ENCODE peak calls at places on chromosome 6, in six cellular contexts. A is A549, C is H9, L is PC-3, H is mammary epithelial cell, K is HepG2. W is an unnamed sample.

GRCh38 chr6:3520541-3521220 is 63.8 kb upstream of the SLC22A23 start:
- DNase-seq in H (no peak), K (no peak), L (no peak), A (no peak), C (no peak), W (no peak)

GRCh38 chr6:107600936-107601335 is 111.0 kb downstream of the SOBP start:
- DNase-seq in L (peak), H (peak), K (peak), C (peak), A (peak), W (peak)

GRCh38 chr6:47135772-47136171 is 93.6 kb upstream of the ADGRF1 start:
- DNase-seq in H (peak), L (peak), K (peak), A (peak), C (no peak), W (peak)

GRCh38 chr6:15243994-15244604 is 1.8 kb upstream of the JARID2 start:
- DNase-seq in L (no peak), A (peak), K (no peak), H (no peak), C (peak), W (no peak)

GRCh38 chr6:21856096-21856825 is 262.7 kb downstream of the SOX4 start:
- DNase-seq in K (no peak), L (peak), A (peak), H (peak), C (no peak), W (no peak)

GRCh38 chr6:73290435-73290834 is 27.4 kb upstream of the KHDC1 start:
- DNase-seq in K (no peak), H (peak), C (no peak), A (no peak), L (peak), W (no peak)

GRCh38 chr6:18748314-18748713 is 361.2 kb downstream of the RNF144B start:
- DNase-seq in K (no peak), A (no peak), H (no peak), L (no peak), C (no peak), W (no peak)

GRCh38 chr6:122653094-122653493 is 42.9 kb downstream of the PKIB start:
- DNase-seq in A (peak), L (peak), C (no peak), H (peak), K (peak), W (peak)

GRCh38 chr6:109998159-109998785 is 20.2 kb downstream of the GPR6 start:
- DNase-seq in C (no peak), K (no peak), A (no peak), L (no peak), H (no peak), W (no peak)

GRCh38 chr6:53960311-53960710 is 150.9 kb upstream of the MLIP start:
- DNase-seq in K (no peak), H (peak), C (no peak), A (no peak), L (peak), W (no peak)

GRCh38 chr6:26530203-26530602 is 8.0 kb upstream of the HMGN4 start:
- DNase-seq in L (no peak), C (no peak), K (no peak), H (no peak), A (no peak), W (no peak)

GRCh38 chr6:51166914-51167313 is 348.2 kb downstream of the TFAP2B start:
- DNase-seq in L (no peak), K (no peak), C (no peak), A (no peak), H (no peak), W (no peak)

GRCh38 chr6:75893058-75893775 is 144.2 kb downstream of the MYO6 start:
- DNase-seq in L (peak), H (peak), C (no peak), K (peak), A (peak), W (no peak)

GRCh38 chr6:34630040-34630439 is 66.5 kb downstream of the ILRUN start:
- DNase-seq in C (no peak), L (peak), H (peak), K (peak), A (peak), W (peak)

GRCh38 chr6:13471184-13471583 is 16.2 kb downstream of the GFOD1 start:
- DNase-seq in H (no peak), A (no peak), K (no peak), L (no peak), C (no peak), W (no peak)

GRCh38 chr6:159726196-159726917 is 949 bp upstream of the WTAP start:
- DNase-seq in C (no peak), L (peak), H (no peak), A (no peak), K (no peak), W (no peak)

GRCh38 chr6:36929607-36930006 is 24.9 kb upstream of the PI16 start:
- DNase-seq in C (no peak), A (no peak), L (peak), K (no peak), H (peak), W (no peak)

GRCh38 chr6:41023114-41023513 is 15.9 kb downstream of the UNC5CL start:
- DNase-seq in A (no peak), L (no peak), H (no peak), K (no peak), C (no peak), W (no peak)

GRCh38 chr6:125377621-125378020 is 75.9 kb upstream of the HDDC2 start:
- DNase-seq in K (no peak), L (no peak), C (no peak), H (no peak), A (no peak), W (no peak)

GRCh38 chr6:81772741-81773140 is 20.3 kb upstream of the TENT5A start:
- DNase-seq in K (no peak), L (peak), H (peak), C (no peak), A (no peak), W (peak)

GRCh38 chr6:8589941-8590676 is 154.8 kb upstream of the SLC35B3 start:
- DNase-seq in H (no peak), C (peak), K (no peak), A (peak), L (peak), W (no peak)

GRCh38 chr6:83463886-83464285 is 33.0 kb upstream of the ME1 start:
- DNase-seq in C (no peak), A (no peak), K (no peak), L (peak), H (peak), W (no peak)

GRCh38 chr6:35505985-35506384 is 6.7 kb downstream of the TULP1 start:
- DNase-seq in H (no peak), L (no peak), K (no peak), C (peak), A (no peak), W (no peak)

GRCh38 chr6:126147416-126147815 is 161.1 kb downstream of the TRMT11 start:
- DNase-seq in A (no peak), K (no peak), L (no peak), H (no peak), C (no peak), W (no peak)

GRCh38 chr6:125773387-125774341 is 17.1 kb upstream of the NCOA7 start:
- DNase-seq in H (peak), K (no peak), C (no peak), A (no peak), L (no peak), W (no peak)

GRCh38 chr6:127267742-127268588 is 1.3 kb downstream of the RNF146 start:
- DNase-seq in C (no peak), A (no peak), H (peak), L (peak), K (peak), W (no peak)

GRCh38 chr6:169654590-169655391 is 47.0 kb downstream of the WDR27 start:
- DNase-seq in A (peak), H (peak), K (no peak), L (peak), C (no peak), W (no peak)

GRCh38 chr6:139743629-139744028 is 369.2 kb upstream of the CITED2 start:
- DNase-seq in K (peak), L (peak), C (no peak), A (peak), H (peak), W (no peak)

GRCh38 chr6:157518399-157519250 is 137.6 kb downstream of the ZDHHC14 start:
- DNase-seq in C (no peak), K (no peak), H (no peak), A (peak), L (no peak), W (no peak)

GRCh38 chr6:36851149-36851614 is 11.9 kb upstream of the CPNE5 start:
- DNase-seq in L (peak), A (peak), C (peak), K (peak), H (peak), W (peak)

GRCh38 chr6:63624091-63624490 is 11.5 kb upstream of the PHF3 start:
- DNase-seq in L (no peak), C (no peak), H (no peak), K (no peak), A (no peak), W (no peak)

GRCh38 chr6:54827010-54827409 is 19.6 kb upstream of the FAM83B start:
- DNase-seq in L (no peak), C (no peak), A (no peak), H (no peak), K (no peak), W (no peak)

GRCh38 chr6:137751768-137752560 is 115.1 kb upstream of the TNFAIP3 start:
- DNase-seq in K (peak), A (no peak), H (no peak), L (no peak), C (no peak), W (no peak)

GRCh38 chr6:63803371-63803770 is 167.8 kb downstream of the PHF3 start:
- DNase-seq in C (no peak), K (no peak), L (no peak), A (no peak), H (no peak), W (no peak)

GRCh38 chr6:111276736-111277135 is 189.4 kb downstream of the SLC16A10 start:
- DNase-seq in C (no peak), H (no peak), L (peak), A (no peak), K (no peak), W (no peak)

GRCh38 chr6:19470333-19470732 is 366.8 kb upstream of the ID4 start:
- DNase-seq in K (no peak), C (no peak), A (no peak), H (no peak), L (no peak), W (no peak)

GRCh38 chr6:82959385-82959941 is 106.2 kb downstream of the UBE3D start:
- DNase-seq in L (no peak), A (no peak), H (no peak), C (peak), K (no peak), W (no peak)

GRCh38 chr6:125114248-125114858 is 39.2 kb upstream of the TPD52L1 start:
- DNase-seq in A (peak), C (no peak), H (peak), L (peak), K (peak), W (peak)

GRCh38 chr6:147740326-147740725 is 231.8 kb downstream of the SAMD5 start:
- DNase-seq in L (no peak), A (no peak), C (no peak), H (no peak), K (no peak), W (no peak)

GRCh38 chr6:147749331-147749730 is 240.8 kb downstream of the SAMD5 start:
- DNase-seq in A (no peak), K (no peak), H (no peak), L (no peak), C (no peak), W (no peak)

GRCh38 chr6:147741419-147741818 is 232.9 kb downstream of the SAMD5 start:
- DNase-seq in L (no peak), K (no peak), C (no peak), A (no peak), H (no peak), W (no peak)

GRCh38 chr6:147742445-147742844 is 234.0 kb downstream of the SAMD5 start:
- DNase-seq in C (no peak), A (no peak), K (no peak), H (no peak), L (no peak), W (no peak)

GRCh38 chr6:147744012-147744411 is 235.5 kb downstream of the SAMD5 start:
- DNase-seq in C (no peak), K (no peak), L (no peak), H (no peak), A (no peak), W (no peak)
- H3K4me2 ChIP-seq in C (no peak), K (no peak), L (no peak), H (no peak), A (no peak), W (no peak)

GRCh38 chr6:135212020-135212806 is 31.1 kb downstream of the MYB start:
- DNase-seq in C (no peak), K (no peak), A (no peak), H (peak), L (peak), W (peak)
- H3K4me2 ChIP-seq in C (no peak), K (no peak), A (no peak), H (peak), L (peak), W (peak)

DNA sequence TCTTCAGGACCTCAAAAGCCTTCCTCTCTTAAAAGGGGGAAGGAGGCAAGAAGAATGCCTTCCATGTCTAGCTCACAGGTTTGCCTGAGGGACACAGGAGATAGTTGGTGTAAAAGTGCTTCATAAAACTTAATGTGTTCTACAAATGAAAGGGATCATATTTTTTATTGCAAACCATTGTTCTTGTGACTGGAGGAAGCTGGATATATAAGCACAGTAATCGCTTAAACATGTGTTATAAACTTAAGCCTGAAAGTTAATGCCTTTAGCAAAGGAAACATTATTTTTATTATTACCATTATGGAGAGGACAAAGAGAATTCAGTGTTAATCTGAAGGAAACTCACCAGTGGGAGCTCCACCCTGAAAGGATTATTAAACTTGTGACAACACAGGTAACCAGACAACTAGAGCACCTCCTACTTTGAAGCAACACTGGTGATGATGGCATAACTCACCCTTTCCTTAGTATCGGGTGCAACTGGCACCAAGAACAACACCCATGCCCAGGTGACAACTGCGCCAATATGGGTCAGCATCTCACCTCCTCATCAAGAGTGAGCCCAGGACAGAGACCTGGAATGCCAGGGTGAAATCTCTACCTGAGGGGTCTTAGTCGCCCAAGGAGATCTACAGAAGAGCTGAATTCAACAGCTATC is 288.7 kb upstream of the PRDM1 start:
- DNase-seq in K (no peak), A (no peak), H (no peak), C (no peak), L (peak), W (no peak)
- H3K4me2 ChIP-seq in K (no peak), A (peak), H (no peak), C (no peak), L (no peak), W (peak)

GRCh38 chr6:80522556-80522955 is 416.1 kb downstream of the BCKDHB start:
- DNase-seq in L (no peak), A (no peak), K (no peak), H (no peak), C (no peak), W (no peak)
- H3K4me2 ChIP-seq in L (no peak), A (no peak), K (no peak), H (no peak), C (no peak), W (no peak)

GRCh38 chr6:87671555-87672029 is 30.4 kb downstream of the AKIRIN2 start:
- DNase-seq in L (no peak), A (peak), H (no peak), K (peak), C (no peak), W (no peak)

GRCh38 chr6:87673237-87673636 is 28.8 kb downstream of the AKIRIN2 start:
- DNase-seq in L (no peak), K (no peak), A (no peak), H (no peak), C (no peak), W (no peak)

GRCh38 chr6:87674286-87674685 is 27.7 kb downstream of the AKIRIN2 start:
- DNase-seq in L (no peak), A (no peak), C (no peak), K (no peak), H (no peak), W (no peak)

GRCh38 chr6:87672641-87673040 is 29.4 kb downstream of the AKIRIN2 start:
- DNase-seq in K (peak), A (no peak), H (no peak), C (no peak), L (no peak), W (no peak)

GRCh38 chr6:87675004-87675681 is 26.9 kb downstream of the AKIRIN2 start:
- DNase-seq in H (no peak), C (no peak), A (no peak), K (no peak), L (no peak), W (no peak)
- H3K4me2 ChIP-seq in H (no peak), C (no peak), A (peak), K (no peak), L (no peak), W (no peak)

W was measured in PC-9.